ENCODE peak calls at places on chromosomes 7 and 10, in six cellular contexts. W, E, K, T, I and Y are unnamed samples.

GRCh38 chr7:1704326-1705241 is 34.5 kb downstream of the ELFN1 start:
- DNase-seq in W (no peak), E (no peak), K (no peak), T (no peak), I (peak; percentile 37), Y (peak; percentile 45)

GRCh38 chr10:101139421-101139911 is 8.4 kb downstream of the TLX1 start:
- DNase-seq in W (no peak), E (no peak), K (no peak), T (peak; percentile 16), I (peak; percentile 70), Y (no peak)

GRCh38 chr10:2913531-2913930 is 153.8 kb upstream of the PFKP start:
- DNase-seq in W (no peak), E (no peak), K (no peak), T (no peak), I (no peak), Y (no peak)

GRCh38 chr10:31204090-31204489 is 114.9 kb upstream of the ZEB1 start:
- DNase-seq in W (no peak), E (no peak), K (no peak), T (no peak), I (no peak), Y (no peak)

GRCh38 chr7:140867467-140868314 is 57.0 kb downstream of the BRAF start:
- DNase-seq in W (no peak), E (no peak), K (no peak), T (no peak), I (no peak), Y (no peak)

GRCh38 chr7:23247101-23247601 is 576 bp downstream of the GPNMB start:
- DNase-seq in W (no peak), E (no peak), K (no peak), T (no peak), I (no peak), Y (no peak)

GRCh38 chr7:7265057-7265456 is 82.7 kb downstream of the C1GALT1 start:
- DNase-seq in W (no peak), E (no peak), K (no peak), T (no peak), I (no peak), Y (no peak)

GRCh38 chr10:70617798-70618568 is 15.4 kb upstream of the PRF1 start:
- DNase-seq in W (no peak), E (no peak), K (no peak), T (no peak), I (no peak), Y (no peak)

GRCh38 chr10:48634984-48635557 is 30.2 kb upstream of the ARHGAP22 start:
- DNase-seq in W (no peak), E (no peak), K (no peak), T (no peak), I (no peak), Y (no peak)

GRCh38 chr7:151705744-151706567 is 171.0 kb downstream of the PRKAG2 start:
- DNase-seq in W (peak; percentile 81), E (peak; percentile 48), K (no peak), T (peak; percentile 30), I (peak; percentile 85), Y (no peak)

GRCh38 chr10:20993387-20994170 is 96.5 kb upstream of the NEBL start:
- DNase-seq in W (no peak), E (peak; percentile 14), K (no peak), T (no peak), I (no peak), Y (no peak)

GRCh38 chr10:28975891-28976471 is 298.7 kb downstream of the BAMBI start:
- DNase-seq in W (no peak), E (no peak), K (no peak), T (peak; percentile 10), I (no peak), Y (no peak)

GRCh38 chr7:155810607-155811559 is 1.4 kb downstream of the SHH start:
- DNase-seq in W (no peak), E (no peak), K (no peak), T (no peak), I (no peak), Y (no peak)

GRCh38 chr7:80017101-80017500 is 117.5 kb upstream of the GNAI1 start:
- DNase-seq in W (no peak), E (no peak), K (no peak), T (no peak), I (no peak), Y (no peak)

GRCh38 chr7:142376356-142376997 is 118.6 kb upstream of the PRSS58 start:
- DNase-seq in W (no peak), E (no peak), K (no peak), T (no peak), I (no peak), Y (no peak)

GRCh38 chr10:94173594-94173993 is 179.9 kb downstream of the PLCE1 start:
- DNase-seq in W (no peak), E (no peak), K (no peak), T (no peak), I (no peak), Y (no peak)

GRCh38 chr10:58993480-58994221 is 182.8 kb upstream of the PHYHIPL start:
- DNase-seq in W (no peak), E (no peak), K (peak; percentile 63), T (no peak), I (no peak), Y (no peak)

GRCh38 chr7:131909151-131909768 is 352.8 kb upstream of the PODXL start:
- DNase-seq in W (no peak), E (no peak), K (no peak), T (no peak), I (peak; percentile 72), Y (peak; percentile 42)

GRCh38 chr7:37765872-37766525 is 82.4 kb upstream of the NME8 start:
- DNase-seq in W (no peak), E (no peak), K (peak; percentile 82), T (no peak), I (no peak), Y (no peak)

GRCh38 chr10:124266468-124267230 is 152.1 kb downstream of the OAT start:
- DNase-seq in W (no peak), E (no peak), K (no peak), T (no peak), I (no peak), Y (no peak)

GRCh38 chr10:86254526-86255174 is 111.9 kb downstream of the GRID1 start:
- DNase-seq in W (peak; percentile 59), E (no peak), K (no peak), T (no peak), I (peak; percentile 39), Y (no peak)

GRCh38 chr7:82598958-82599357 is 155.4 kb upstream of the CACNA2D1 start:
- DNase-seq in W (no peak), E (no peak), K (no peak), T (no peak), I (no peak), Y (no peak)

GRCh38 chr7:27199820-27200760 is at the start of gene HOXA13:
- DNase-seq in W (peak; percentile 65), E (peak; percentile 55), K (no peak), T (no peak), I (peak; percentile 84), Y (peak; percentile 72)

GRCh38 chr10:80172896-80173295 is 32.4 kb downstream of the ANXA11 start:
- DNase-seq in W (no peak), E (no peak), K (no peak), T (no peak), I (no peak), Y (no peak)

GRCh38 chr10:43237128-43237527 is 29.7 kb downstream of the RASGEF1A start:
- DNase-seq in W (no peak), E (no peak), K (no peak), T (no peak), I (no peak), Y (no peak)

GRCh38 chr10:133170092-133170491 is 10.1 kb downstream of the KNDC1 start:
- DNase-seq in W (no peak), E (no peak), K (no peak), T (no peak), I (no peak), Y (no peak)

GRCh38 chr7:134834689-134835462 is 55.4 kb downstream of the CALD1 start:
- DNase-seq in W (no peak), E (no peak), K (no peak), T (peak; percentile 59), I (peak; percentile 22), Y (no peak)

GRCh38 chr10:1626410-1626809 is 110.9 kb downstream of the ADARB2 start:
- DNase-seq in W (no peak), E (no peak), K (no peak), T (no peak), I (no peak), Y (no peak)
- TF ChIP-seq CHD2 in W (no peak), E (no peak), K (no peak), T (no peak), I (no peak), Y (no peak)

DNA sequence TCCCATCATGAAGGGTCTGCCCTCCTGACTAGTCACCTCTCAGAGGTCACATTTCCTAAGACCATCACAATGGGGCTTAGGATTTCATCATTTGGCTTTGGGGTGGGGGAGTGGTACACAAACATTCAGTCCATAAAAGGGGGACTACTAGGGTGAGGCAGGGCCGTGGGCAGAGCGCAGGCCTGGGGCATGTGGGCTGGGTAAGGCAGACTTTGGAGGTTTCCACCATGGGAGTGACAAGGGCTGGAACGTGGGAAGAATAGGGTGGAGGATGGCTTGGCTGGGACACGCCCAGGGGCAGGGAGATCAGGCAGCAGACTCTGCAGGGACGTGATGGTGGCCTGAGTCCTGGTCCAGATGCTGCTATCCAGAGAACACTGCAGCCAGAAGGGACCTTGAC is 24.6 kb upstream of the CRHR2 start:
- DNase-seq in W (no peak), E (no peak), K (no peak), T (no peak), I (no peak), Y (no peak)
- TF ChIP-seq CHD2 in W (no peak), E (no peak), K (no peak), T (no peak), I (no peak), Y (no peak)

DNA sequence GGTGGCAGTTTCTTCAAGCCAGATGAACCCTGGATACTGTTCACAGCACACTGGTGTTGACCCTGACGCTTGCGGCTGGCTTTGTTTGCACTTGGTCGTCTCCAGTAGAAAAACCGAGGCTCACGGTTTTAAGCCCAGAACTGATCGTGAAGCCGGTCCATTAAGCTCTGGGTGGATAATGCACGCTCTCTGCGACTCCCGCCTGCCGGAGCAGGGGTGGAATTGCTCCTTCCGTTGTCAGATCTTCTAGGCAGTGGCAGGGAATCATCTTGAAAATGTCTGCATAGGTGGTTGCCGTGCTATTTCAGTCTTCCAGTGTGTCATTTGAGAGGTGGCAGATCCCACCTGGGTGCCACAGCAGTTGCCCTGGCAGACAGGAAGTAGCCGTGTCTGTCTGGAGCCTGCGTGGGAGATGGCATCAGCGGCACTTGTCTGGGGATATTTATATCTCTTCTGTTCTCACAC is 35.9 kb upstream of the AP5Z1 start:
- DNase-seq in W (peak; percentile 80), E (peak; percentile 58), K (no peak), T (peak; percentile 84), I (peak; percentile 77), Y (no peak)
- TF ChIP-seq CHD2 in W (no peak), E (no peak), K (no peak), T (no peak), I (no peak), Y (no peak)

GRCh38 chr10:126135177-126135576 is 238.8 kb downstream of the FANK1 start:
- DNase-seq in W (no peak), E (no peak), K (no peak), T (no peak), I (no peak), Y (no peak)
- TF ChIP-seq CHD2 in W (no peak), E (no peak), K (no peak), T (no peak), I (no peak), Y (no peak)